ENCODE peak calls at places on chromosomes 4 and X, in eight cellular contexts. One of them, this sample, is unnamed.

GRCh38 chr4:36414248-36414647 is 132.8 kb downstream of the DTHD1 start:
- DNase-seq in GM10248: no peak
- DNase-seq in HL-60: no peak
- DNase-seq in AG10803: no peak
- DNase-seq in neural crest cell: no peak
- DNase-seq in fibroblast of lung: no peak
- DNase-seq in chondrocyte: no peak
- DNase-seq in A673: no peak
- DNase-seq in this sample: no peak

GRCh38 chr4:100286601-100287000 is 96.3 kb upstream of the DDIT4L start:
- DNase-seq in fibroblast of lung: no peak
- DNase-seq in AG10803: no peak
- DNase-seq in HL-60: no peak
- DNase-seq in GM10248: no peak
- DNase-seq in chondrocyte: no peak
- DNase-seq in neural crest cell: no peak
- DNase-seq in A673: no peak
- DNase-seq in this sample: no peak

GRCh38 chrX:35842657-35843056 is 44.5 kb downstream of the MAGEB16 start:
- DNase-seq in HL-60: peak
- DNase-seq in GM10248: no peak
- DNase-seq in fibroblast of lung: no peak
- DNase-seq in A673: no peak
- DNase-seq in AG10803: no peak
- DNase-seq in chondrocyte: no peak
- DNase-seq in neural crest cell: no peak
- DNase-seq in this sample: no peak

GRCh38 chrX:40097492-40098263 is at the start of gene BCOR:
- DNase-seq in A673: peak
- DNase-seq in fibroblast of lung: peak
- DNase-seq in AG10803: peak
- DNase-seq in GM10248: no peak
- DNase-seq in HL-60: peak
- DNase-seq in neural crest cell: peak
- DNase-seq in chondrocyte: no peak
- DNase-seq in this sample: peak

GRCh38 chrX:74535211-74535621 is 79.2 kb downstream of the RLIM start:
- DNase-seq in HL-60: peak
- DNase-seq in fibroblast of lung: peak
- DNase-seq in neural crest cell: no peak
- DNase-seq in A673: peak
- DNase-seq in AG10803: peak
- DNase-seq in chondrocyte: no peak
- DNase-seq in GM10248: peak
- DNase-seq in this sample: no peak

GRCh38 chr4:6548201-6548881 is 26.6 kb upstream of the MAN2B2 start:
- DNase-seq in GM10248: no peak
- DNase-seq in fibroblast of lung: peak
- DNase-seq in HL-60: peak
- DNase-seq in AG10803: peak
- DNase-seq in neural crest cell: peak
- DNase-seq in A673: peak
- DNase-seq in chondrocyte: no peak
- DNase-seq in this sample: no peak

GRCh38 chr4:124028172-124028571 is 631.6 kb downstream of the SPRY1 start:
- DNase-seq in A673: peak
- DNase-seq in HL-60: no peak
- DNase-seq in neural crest cell: no peak
- DNase-seq in chondrocyte: no peak
- DNase-seq in AG10803: no peak
- DNase-seq in GM10248: no peak
- DNase-seq in fibroblast of lung: peak
- DNase-seq in this sample: no peak

GRCh38 chr4:26020083-26020668 is 106.2 kb downstream of the SMIM20 start:
- DNase-seq in AG10803: peak
- DNase-seq in HL-60: no peak
- DNase-seq in chondrocyte: no peak
- DNase-seq in neural crest cell: no peak
- DNase-seq in fibroblast of lung: peak
- DNase-seq in GM10248: no peak
- DNase-seq in A673: no peak
- DNase-seq in this sample: no peak

GRCh38 chr4:183097251-183098079 is 1.6 kb upstream of the WWC2 start:
- DNase-seq in AG10803: no peak
- DNase-seq in GM10248: peak
- DNase-seq in chondrocyte: no peak
- DNase-seq in fibroblast of lung: no peak
- DNase-seq in A673: no peak
- DNase-seq in HL-60: no peak
- DNase-seq in neural crest cell: no peak
- DNase-seq in this sample: no peak

GRCh38 chrX:49230500-49231232 is 2.5 kb downstream of the CACNA1F start:
- DNase-seq in neural crest cell: no peak
- DNase-seq in GM10248: peak
- DNase-seq in chondrocyte: no peak
- DNase-seq in AG10803: no peak
- DNase-seq in HL-60: no peak
- DNase-seq in A673: peak
- DNase-seq in fibroblast of lung: no peak
- DNase-seq in this sample: peak

GRCh38 chr4:82913305-82913704 is 12.8 kb downstream of the THAP9 start:
- DNase-seq in HL-60: no peak
- DNase-seq in A673: no peak
- DNase-seq in fibroblast of lung: no peak
- DNase-seq in chondrocyte: no peak
- DNase-seq in GM10248: no peak
- DNase-seq in AG10803: peak
- DNase-seq in neural crest cell: no peak
- DNase-seq in this sample: no peak

GRCh38 chrX:53356186-53356585 is 66.3 kb downstream of the SMC1A start:
- DNase-seq in chondrocyte: no peak
- DNase-seq in fibroblast of lung: no peak
- DNase-seq in neural crest cell: peak
- DNase-seq in HL-60: no peak
- DNase-seq in GM10248: no peak
- DNase-seq in AG10803: no peak
- DNase-seq in A673: peak
- DNase-seq in this sample: no peak

GRCh38 chr4:158172196-158172557 is 648 bp downstream of the GASK1B start:
- DNase-seq in GM10248: no peak
- DNase-seq in chondrocyte: no peak
- DNase-seq in AG10803: peak
- DNase-seq in A673: peak
- DNase-seq in fibroblast of lung: peak
- DNase-seq in neural crest cell: no peak
- DNase-seq in HL-60: peak
- DNase-seq in this sample: no peak

GRCh38 chr4:120977435-120977997 is 55.0 kb upstream of the PRDM5 start:
- DNase-seq in fibroblast of lung: peak
- DNase-seq in AG10803: peak
- DNase-seq in GM10248: peak
- DNase-seq in chondrocyte: no peak
- DNase-seq in neural crest cell: no peak
- DNase-seq in HL-60: peak
- DNase-seq in A673: peak
- DNase-seq in this sample: no peak
- TF ChIP-seq CTCF in fibroblast of lung: peak
- TF ChIP-seq CTCF in AG10803: peak
- TF ChIP-seq CTCF in GM10248: peak
- TF ChIP-seq CTCF in chondrocyte: peak
- TF ChIP-seq CTCF in neural crest cell: peak
- TF ChIP-seq CTCF in HL-60: peak
- TF ChIP-seq CTCF in A673: peak
- TF ChIP-seq CTCF in this sample: peak

GRCh38 chr4:66108898-66109297 is 438.6 kb upstream of the EPHA5 start:
- DNase-seq in neural crest cell: no peak
- DNase-seq in A673: no peak
- DNase-seq in AG10803: no peak
- DNase-seq in chondrocyte: no peak
- DNase-seq in HL-60: no peak
- DNase-seq in GM10248: no peak
- DNase-seq in fibroblast of lung: no peak
- DNase-seq in this sample: no peak
- TF ChIP-seq CTCF in neural crest cell: no peak
- TF ChIP-seq CTCF in A673: no peak
- TF ChIP-seq CTCF in AG10803: no peak
- TF ChIP-seq CTCF in chondrocyte: peak
- TF ChIP-seq CTCF in HL-60: no peak
- TF ChIP-seq CTCF in GM10248: no peak
- TF ChIP-seq CTCF in fibroblast of lung: no peak
- TF ChIP-seq CTCF in this sample: peak

DNA sequence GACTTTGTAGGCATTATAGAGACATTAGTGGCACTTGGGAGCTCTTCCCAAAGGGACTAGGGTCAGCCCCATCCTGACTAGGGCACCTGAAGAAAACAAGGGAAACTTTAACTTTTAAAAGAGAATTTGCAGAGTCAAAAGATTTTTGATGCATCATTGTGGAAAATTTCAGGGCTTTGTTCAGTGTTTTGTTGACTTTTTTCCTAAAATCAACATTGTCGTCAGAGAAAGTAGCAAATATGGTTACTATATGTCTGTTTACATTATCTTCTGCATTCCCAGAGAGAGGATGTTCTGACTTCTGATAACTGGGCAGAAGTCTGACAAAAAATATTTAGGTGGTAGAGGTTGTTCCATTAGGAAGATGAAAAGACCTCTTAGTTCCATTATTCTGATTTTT is 51.9 kb downstream of the LUZP4 start:
- DNase-seq in HL-60: no peak
- DNase-seq in GM10248: no peak
- DNase-seq in A673: no peak
- DNase-seq in AG10803: no peak
- DNase-seq in neural crest cell: no peak
- DNase-seq in fibroblast of lung: no peak
- DNase-seq in chondrocyte: no peak
- DNase-seq in this sample: no peak
- TF ChIP-seq CTCF in HL-60: no peak
- TF ChIP-seq CTCF in GM10248: no peak
- TF ChIP-seq CTCF in A673: no peak
- TF ChIP-seq CTCF in AG10803: no peak
- TF ChIP-seq CTCF in neural crest cell: no peak
- TF ChIP-seq CTCF in fibroblast of lung: no peak
- TF ChIP-seq CTCF in chondrocyte: no peak
- TF ChIP-seq CTCF in this sample: no peak

GRCh38 chr4:76210502-76210901 is 3.1 kb downstream of the SCARB2 start:
- DNase-seq in chondrocyte: no peak
- DNase-seq in A673: peak
- DNase-seq in neural crest cell: no peak
- DNase-seq in fibroblast of lung: no peak
- DNase-seq in GM10248: no peak
- DNase-seq in HL-60: no peak
- DNase-seq in AG10803: no peak
- DNase-seq in this sample: no peak
- TF ChIP-seq CTCF in chondrocyte: no peak
- TF ChIP-seq CTCF in A673: no peak
- TF ChIP-seq CTCF in neural crest cell: no peak
- TF ChIP-seq CTCF in fibroblast of lung: no peak
- TF ChIP-seq CTCF in GM10248: no peak
- TF ChIP-seq CTCF in HL-60: no peak
- TF ChIP-seq CTCF in AG10803: no peak
- TF ChIP-seq CTCF in this sample: no peak

DNA sequence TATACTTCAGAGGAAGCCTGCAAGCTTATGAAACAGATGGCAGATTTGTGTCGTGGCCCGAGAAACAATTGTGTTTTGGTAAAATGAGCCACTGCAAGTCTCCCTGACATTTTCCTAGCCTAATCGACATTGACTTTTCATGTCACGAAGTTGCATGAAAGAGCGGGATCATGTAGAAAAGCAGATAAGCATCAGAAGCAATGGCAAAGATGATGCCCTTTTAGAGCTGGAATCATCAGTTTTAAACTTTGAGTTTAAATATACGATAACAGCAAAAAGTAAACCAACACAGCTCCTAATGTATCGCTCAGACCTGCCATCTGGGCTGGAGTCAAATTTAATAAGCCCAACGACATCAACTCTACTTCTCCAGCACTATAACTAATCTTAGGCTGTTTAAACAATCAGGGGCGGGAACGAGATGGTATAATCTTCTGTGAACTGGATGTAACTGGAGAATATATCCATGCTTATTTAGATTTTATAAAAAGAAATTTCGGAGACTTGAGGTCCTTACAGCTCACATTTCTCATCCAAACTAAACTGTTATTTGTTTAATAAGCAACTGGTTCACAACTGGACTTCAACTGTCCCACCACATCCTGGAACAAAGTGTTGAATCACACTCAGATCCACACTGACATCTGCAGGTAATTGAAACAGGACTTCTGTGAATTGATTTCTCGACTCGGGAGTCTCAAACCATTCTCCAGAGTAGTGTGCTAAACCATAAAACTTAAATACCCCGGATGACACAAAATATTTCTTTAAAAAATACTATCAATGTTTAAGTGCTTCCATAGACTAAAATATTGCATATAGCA is 95.1 kb upstream of the PLAC1 start:
- DNase-seq in HL-60: no peak
- DNase-seq in A673: no peak
- DNase-seq in fibroblast of lung: peak
- DNase-seq in AG10803: peak
- DNase-seq in chondrocyte: no peak
- DNase-seq in neural crest cell: no peak
- DNase-seq in GM10248: no peak
- DNase-seq in this sample: no peak
- TF ChIP-seq CTCF in HL-60: no peak
- TF ChIP-seq CTCF in A673: peak
- TF ChIP-seq CTCF in fibroblast of lung: no peak
- TF ChIP-seq CTCF in AG10803: peak
- TF ChIP-seq CTCF in chondrocyte: peak
- TF ChIP-seq CTCF in neural crest cell: no peak
- TF ChIP-seq CTCF in GM10248: no peak
- TF ChIP-seq CTCF in this sample: no peak

This sample was measured in progenitor cell of endocrine pancreas.